ENCODE peak calls at places on chromosomes 16 and 17, in ten cellular contexts. E is MV-4-11; X is choroid plexus epithelial cell; W is central memory CD4-positive, alpha-beta T cell; B is A549; I is HEK293T; F is globus pallidus; G is hepatic stellate cell; A is activated T-cell treated with anti-CD3 and anti-CD28 coated beads for 1 hour; C is AG08395. Z is an unnamed sample.

GRCh38 chr17:19702231-19702641 is 14.1 kb downstream of the SLC47A2 start:
- DNase-seq in E (peak; percentile 83), X (no peak), W (no peak), B (no peak), I (peak; percentile 3), F (no peak), G (no peak), A (no peak), C (no peak), Z (no peak)

GRCh38 chr17:61251939-61252865 is 147.4 kb upstream of the TBX2 start:
- DNase-seq in E (peak; percentile 100), X (peak; percentile 100), W (no peak), B (no peak), I (no peak), F (peak; percentile 52), G (peak; percentile 84), A (no peak), C (peak; percentile 84), Z (peak; percentile 88)

GRCh38 chr17:57622327-57622885 is 122.7 kb downstream of the CCDC182 start:
- DNase-seq in E (no peak), X (no peak), W (no peak), B (no peak), I (no peak), F (no peak), G (no peak), A (no peak), C (no peak), Z (peak; percentile 39)

GRCh38 chr16:86510465-86511261 is at the start of gene FOXF1:
- DNase-seq in E (peak; percentile 18), X (peak; percentile 87), W (no peak), B (no peak), I (no peak), F (no peak), G (peak; percentile 77), A (no peak), C (peak; percentile 35), Z (peak; percentile 38)

GRCh38 chr16:88560722-88561484 is 9.3 kb upstream of the ZC3H18 start:
- DNase-seq in E (no peak), X (peak; percentile 50), W (no peak), B (no peak), I (no peak), F (no peak), G (no peak), A (no peak), C (no peak), Z (no peak)

GRCh38 chr17:28258347-28258887 is 60.6 kb upstream of the TMEM97 start:
- DNase-seq in E (no peak), X (no peak), W (no peak), B (no peak), I (no peak), F (no peak), G (no peak), A (no peak), C (no peak), Z (no peak)

GRCh38 chr16:27743963-27744362 is 194.0 kb downstream of the KATNIP start:
- DNase-seq in E (no peak), X (no peak), W (no peak), B (no peak), I (no peak), F (no peak), G (no peak), A (no peak), C (no peak), Z (no peak)

GRCh38 chr17:10111907-10112452 is 86.4 kb downstream of the GAS7 start:
- DNase-seq in E (no peak), X (no peak), W (no peak), B (no peak), I (no peak), F (no peak), G (no peak), A (no peak), C (no peak), Z (no peak)

GRCh38 chr17:1725642-1726511 is 1.4 kb downstream of the WDR81 start:
- DNase-seq in E (no peak), X (no peak), W (no peak), B (no peak), I (no peak), F (no peak), G (no peak), A (no peak), C (no peak), Z (no peak)

GRCh38 chr17:76155988-76156661 is 15.1 kb upstream of the FOXJ1 start:
- DNase-seq in E (no peak), X (no peak), W (no peak), B (no peak), I (no peak), F (no peak), G (no peak), A (no peak), C (no peak), Z (no peak)

GRCh38 chr16:89408315-89408714 is 82.0 kb downstream of the ANKRD11 start:
- DNase-seq in E (no peak), X (no peak), W (no peak), B (no peak), I (no peak), F (no peak), G (no peak), A (no peak), C (no peak), Z (no peak)

GRCh38 chr16:87297918-87298631 is 19.1 kb downstream of the C16orf95 start:
- DNase-seq in E (no peak), X (peak; percentile 50), W (no peak), B (peak; percentile 68), I (peak; percentile 76), F (no peak), G (peak; percentile 72), A (peak; percentile 25), C (peak; percentile 38), Z (peak; percentile 44)

GRCh38 chr16:51008037-51008436 is 143.0 kb downstream of the SALL1 start:
- DNase-seq in E (no peak), X (no peak), W (no peak), B (no peak), I (no peak), F (no peak), G (no peak), A (no peak), C (no peak), Z (no peak)

GRCh38 chr16:28107232-28107631 is 43.7 kb upstream of the GSG1L start:
- DNase-seq in E (no peak), X (no peak), W (no peak), B (no peak), I (no peak), F (no peak), G (no peak), A (no peak), C (no peak), Z (no peak)

GRCh38 chr17:4733073-4733531 is 1.9 kb downstream of the MED11 start:
- DNase-seq in E (peak; percentile 97), X (no peak), W (no peak), B (no peak), I (no peak), F (peak; percentile 47), G (no peak), A (no peak), C (no peak), Z (no peak)

GRCh38 chr16:24986512-24987303 is 28.5 kb downstream of the ARHGAP17 start:
- DNase-seq in E (peak; percentile 75), X (peak; percentile 98), W (no peak), B (peak; percentile 31), I (no peak), F (peak; percentile 62), G (no peak), A (no peak), C (peak; percentile 69), Z (peak; percentile 91)

GRCh38 chr17:57589151-57590034 is 155.7 kb downstream of the CCDC182 start:
- DNase-seq in E (no peak), X (no peak), W (no peak), B (no peak), I (no peak), F (no peak), G (no peak), A (no peak), C (no peak), Z (no peak)

GRCh38 chr17:18105595-18105994 is 3.0 kb upstream of the MYO15A start:
- DNase-seq in E (no peak), X (no peak), W (no peak), B (no peak), I (no peak), F (no peak), G (no peak), A (no peak), C (no peak), Z (no peak)

GRCh38 chr17:66915204-66915611 is 49.3 kb upstream of the CACNG4 start:
- DNase-seq in E (peak; percentile 25), X (peak; percentile 14), W (no peak), B (peak; percentile 64), I (no peak), F (no peak), G (peak; percentile 21), A (no peak), C (peak; percentile 28), Z (no peak)

GRCh38 chr17:40509626-40510327 is 8.4 kb upstream of the TNS4 start:
- DNase-seq in E (no peak), X (peak; percentile 36), W (no peak), B (no peak), I (no peak), F (no peak), G (no peak), A (no peak), C (no peak), Z (no peak)

GRCh38 chr16:15961060-15961511 is 11.7 kb downstream of the ABCC1 start:
- DNase-seq in E (no peak), X (peak; percentile 60), W (peak; percentile 91), B (no peak), I (no peak), F (no peak), G (no peak), A (peak; percentile 38), C (no peak), Z (peak; percentile 77)

GRCh38 chr16:26644912-26645543 is 421.7 kb upstream of the C16orf82 start:
- DNase-seq in E (no peak), X (no peak), W (no peak), B (no peak), I (no peak), F (peak; percentile 11), G (no peak), A (no peak), C (no peak), Z (no peak)

GRCh38 chr16:86355538-86355937 is 154.8 kb upstream of the FOXF1 start:
- DNase-seq in E (no peak), X (peak; percentile 34), W (no peak), B (no peak), I (no peak), F (no peak), G (peak; percentile 59), A (no peak), C (peak; percentile 71), Z (no peak)

GRCh38 chr16:57432989-57433388 is 14.2 kb downstream of the CIAPIN1 start:
- DNase-seq in E (no peak), X (no peak), W (no peak), B (no peak), I (no peak), F (no peak), G (no peak), A (no peak), C (no peak), Z (no peak)

GRCh38 chr16:1070084-1070987 is 2.2 kb upstream of the SSTR5 start:
- DNase-seq in E (no peak), X (peak; percentile 46), W (no peak), B (no peak), I (no peak), F (no peak), G (no peak), A (no peak), C (no peak), Z (no peak)

GRCh38 chr17:7323731-7324437 is 5.3 kb downstream of the NEURL4 start:
- DNase-seq in E (no peak), X (peak; percentile 51), W (peak; percentile 55), B (peak; percentile 83), I (peak; percentile 75), F (no peak), G (peak; percentile 73), A (peak; percentile 63), C (peak; percentile 63), Z (peak; percentile 32)

GRCh38 chr16:20940864-20941634 is 40.5 kb downstream of the LYRM1 start:
- DNase-seq in E (peak; percentile 61), X (no peak), W (no peak), B (no peak), I (no peak), F (no peak), G (no peak), A (no peak), C (no peak), Z (no peak)

GRCh38 chr17:32894245-32894644 is 17.3 kb upstream of the MYO1D start:
- DNase-seq in E (no peak), X (no peak), W (no peak), B (no peak), I (no peak), F (no peak), G (no peak), A (no peak), C (no peak), Z (no peak)